ENCODE peak calls at places on chromosomes 6 and 20, in nine cellular contexts. One of them, this sample, is unnamed.

GRCh38 chr6:157143171-157143884 is 180.0 kb downstream of the TMEM242 start:
- DNase-seq in Panc1: no peak
- DNase-seq in SK-N-SH: peak
- DNase-seq in HepG2: no peak
- DNase-seq in HL-60: no peak
- DNase-seq in K562: no peak
- DNase-seq in A549: no peak
- DNase-seq in GM23338: no peak
- DNase-seq in GM12878: no peak
- DNase-seq in this sample: no peak

GRCh38 chr20:4217349-4217761 is 202.0 kb upstream of the RNF24 start:
- DNase-seq in A549: peak
- DNase-seq in K562: no peak
- DNase-seq in HL-60: no peak
- DNase-seq in GM23338: peak
- DNase-seq in HepG2: peak
- DNase-seq in GM12878: no peak
- DNase-seq in Panc1: no peak
- DNase-seq in SK-N-SH: no peak
- DNase-seq in this sample: no peak

GRCh38 chr20:45993197-45993951 is 15.3 kb upstream of the MMP9 start:
- DNase-seq in A549: peak
- DNase-seq in SK-N-SH: peak
- DNase-seq in Panc1: no peak
- DNase-seq in HepG2: peak
- DNase-seq in GM12878: no peak
- DNase-seq in K562: no peak
- DNase-seq in HL-60: peak
- DNase-seq in GM23338: peak
- DNase-seq in this sample: peak

GRCh38 chr6:7169296-7169721 is 61.5 kb downstream of the RREB1 start:
- DNase-seq in HepG2: no peak
- DNase-seq in GM12878: no peak
- DNase-seq in GM23338: no peak
- DNase-seq in SK-N-SH: no peak
- DNase-seq in HL-60: peak
- DNase-seq in A549: no peak
- DNase-seq in K562: no peak
- DNase-seq in Panc1: no peak
- DNase-seq in this sample: no peak

GRCh38 chr6:23410439-23410838 is 715.6 kb upstream of the NRSN1 start:
- DNase-seq in GM12878: no peak
- DNase-seq in Panc1: no peak
- DNase-seq in SK-N-SH: no peak
- DNase-seq in GM23338: no peak
- DNase-seq in HepG2: no peak
- DNase-seq in A549: no peak
- DNase-seq in K562: no peak
- DNase-seq in HL-60: no peak
- DNase-seq in this sample: no peak

GRCh38 chr6:133894795-133895401 is 6.0 kb downstream of the TCF21 start:
- DNase-seq in GM12878: no peak
- DNase-seq in HepG2: no peak
- DNase-seq in HL-60: no peak
- DNase-seq in Panc1: no peak
- DNase-seq in K562: no peak
- DNase-seq in SK-N-SH: no peak
- DNase-seq in GM23338: no peak
- DNase-seq in A549: peak
- DNase-seq in this sample: no peak

GRCh38 chr6:26597821-26598220 is 1.1 kb downstream of the ABT1 start:
- DNase-seq in GM12878: no peak
- DNase-seq in SK-N-SH: no peak
- DNase-seq in HepG2: no peak
- DNase-seq in Panc1: no peak
- DNase-seq in GM23338: no peak
- DNase-seq in K562: peak
- DNase-seq in A549: no peak
- DNase-seq in HL-60: no peak
- DNase-seq in this sample: no peak

GRCh38 chr6:2197177-2197671 is 48.2 kb downstream of the GMDS start:
- DNase-seq in HepG2: no peak
- DNase-seq in GM12878: no peak
- DNase-seq in HL-60: no peak
- DNase-seq in GM23338: no peak
- DNase-seq in A549: no peak
- DNase-seq in Panc1: no peak
- DNase-seq in SK-N-SH: no peak
- DNase-seq in K562: no peak
- DNase-seq in this sample: peak

GRCh38 chr6:152124432-152125074 is 317.1 kb downstream of the ESR1 start:
- DNase-seq in GM23338: peak
- DNase-seq in K562: peak
- DNase-seq in SK-N-SH: peak
- DNase-seq in Panc1: peak
- DNase-seq in HepG2: peak
- DNase-seq in GM12878: no peak
- DNase-seq in HL-60: no peak
- DNase-seq in A549: peak
- DNase-seq in this sample: peak

GRCh38 chr20:39700527-39700926 is 738.4 kb downstream of the DHX35 start:
- DNase-seq in Panc1: no peak
- DNase-seq in K562: no peak
- DNase-seq in A549: no peak
- DNase-seq in HepG2: no peak
- DNase-seq in HL-60: no peak
- DNase-seq in GM12878: no peak
- DNase-seq in SK-N-SH: no peak
- DNase-seq in GM23338: no peak
- DNase-seq in this sample: no peak

GRCh38 chr6:22149501-22150490 is 147.0 kb downstream of the PRL start:
- DNase-seq in HepG2: no peak
- DNase-seq in GM12878: no peak
- DNase-seq in A549: no peak
- DNase-seq in GM23338: no peak
- DNase-seq in Panc1: no peak
- DNase-seq in SK-N-SH: peak
- DNase-seq in K562: no peak
- DNase-seq in HL-60: no peak
- DNase-seq in this sample: no peak

GRCh38 chr6:133546098-133546497 is 304.9 kb downstream of the EYA4 start:
- DNase-seq in A549: no peak
- DNase-seq in SK-N-SH: no peak
- DNase-seq in HepG2: no peak
- DNase-seq in GM12878: no peak
- DNase-seq in K562: no peak
- DNase-seq in GM23338: no peak
- DNase-seq in HL-60: no peak
- DNase-seq in Panc1: no peak
- DNase-seq in this sample: no peak

DNA sequence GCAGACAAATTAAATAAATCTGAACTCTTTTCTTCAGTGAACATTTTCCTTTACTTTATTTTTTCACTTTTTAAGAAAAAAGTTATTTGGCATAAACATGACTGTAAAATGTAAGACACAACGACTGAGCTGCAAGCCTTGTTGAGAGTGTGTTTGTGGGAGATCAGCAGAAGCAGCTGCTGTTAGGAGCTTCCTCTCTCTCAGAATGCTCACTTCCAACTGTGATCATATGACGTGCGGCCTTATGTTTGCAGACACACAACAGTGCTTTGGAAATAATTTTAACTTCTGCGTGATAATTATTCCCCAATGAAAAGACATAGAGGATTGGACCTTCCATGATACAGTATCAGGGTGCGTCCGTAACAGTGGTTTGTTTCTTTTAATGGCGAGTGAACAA is 104.0 kb downstream of the ARHGAP18 start:
- DNase-seq in HL-60: no peak
- DNase-seq in GM23338: no peak
- DNase-seq in Panc1: no peak
- DNase-seq in K562: no peak
- DNase-seq in GM12878: no peak
- DNase-seq in HepG2: no peak
- DNase-seq in SK-N-SH: no peak
- DNase-seq in A549: no peak
- DNase-seq in this sample: no peak
- H3K27ac ChIP-seq in HL-60: no peak
- H3K27ac ChIP-seq in GM23338: no peak
- H3K27ac ChIP-seq in Panc1: no peak
- H3K27ac ChIP-seq in K562: no peak
- H3K27ac ChIP-seq in GM12878: peak
- H3K27ac ChIP-seq in HepG2: no peak
- H3K27ac ChIP-seq in SK-N-SH: peak
- H3K27ac ChIP-seq in A549: no peak
- H3K27ac ChIP-seq in this sample: no peak

DNA sequence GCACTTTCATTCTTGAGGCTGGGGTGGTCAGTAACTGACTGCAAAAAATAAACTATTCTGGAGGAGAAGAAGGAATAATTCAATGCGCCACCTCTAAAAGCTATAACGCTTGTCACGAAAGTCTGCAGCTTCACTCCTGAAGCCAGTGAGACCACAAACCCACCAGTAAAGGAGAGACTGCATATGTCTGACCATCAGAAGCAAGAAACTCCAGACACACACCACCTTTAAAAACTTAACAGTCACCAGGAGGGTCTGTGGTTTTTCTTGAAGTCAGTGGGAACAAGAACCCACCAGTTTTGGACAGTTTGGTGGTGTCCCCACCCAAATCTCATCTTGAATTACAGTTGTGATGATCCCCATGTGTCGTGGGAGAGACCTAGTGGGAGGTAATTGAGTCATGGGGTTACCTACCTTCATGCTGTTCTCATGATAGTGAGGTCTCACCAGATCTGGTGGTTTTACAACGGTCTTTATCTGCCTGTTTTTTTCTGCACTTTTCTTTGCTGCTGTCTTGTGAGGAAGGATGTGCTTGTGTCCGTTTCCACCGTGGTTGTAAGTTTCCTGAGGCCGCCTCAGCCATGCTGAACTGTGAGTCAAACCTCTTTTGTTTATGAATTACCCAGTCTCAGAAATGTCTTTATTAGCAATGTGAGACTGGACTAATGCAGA is 6.3 kb upstream of the RANBP9 start:
- DNase-seq in K562: no peak
- DNase-seq in SK-N-SH: no peak
- DNase-seq in A549: no peak
- DNase-seq in GM12878: no peak
- DNase-seq in HL-60: no peak
- DNase-seq in HepG2: no peak
- DNase-seq in GM23338: no peak
- DNase-seq in Panc1: no peak
- DNase-seq in this sample: no peak
- TF ChIP-seq REST in K562: no peak
- TF ChIP-seq REST in SK-N-SH: no peak
- TF ChIP-seq REST in A549: no peak
- TF ChIP-seq REST in GM12878: no peak
- TF ChIP-seq REST in HL-60: no peak
- TF ChIP-seq REST in HepG2: no peak
- TF ChIP-seq REST in GM23338: no peak
- TF ChIP-seq REST in Panc1: no peak
- TF ChIP-seq REST in this sample: no peak

GRCh38 chr6:143426025-143426424 is 24.5 kb downstream of the ADAT2 start:
- DNase-seq in GM23338: no peak
- DNase-seq in A549: no peak
- DNase-seq in SK-N-SH: no peak
- DNase-seq in HL-60: no peak
- DNase-seq in K562: no peak
- DNase-seq in Panc1: no peak
- DNase-seq in HepG2: no peak
- DNase-seq in GM12878: no peak
- DNase-seq in this sample: no peak

GRCh38 chr6:143431226-143431625 is 19.3 kb downstream of the ADAT2 start:
- DNase-seq in Panc1: no peak
- DNase-seq in K562: no peak
- DNase-seq in SK-N-SH: no peak
- DNase-seq in GM12878: no peak
- DNase-seq in HepG2: no peak
- DNase-seq in GM23338: no peak
- DNase-seq in HL-60: no peak
- DNase-seq in A549: no peak
- DNase-seq in this sample: no peak

GRCh38 chr6:143429970-143430369 is 20.5 kb downstream of the ADAT2 start:
- DNase-seq in K562: no peak
- DNase-seq in GM23338: no peak
- DNase-seq in GM12878: no peak
- DNase-seq in SK-N-SH: no peak
- DNase-seq in Panc1: no peak
- DNase-seq in A549: no peak
- DNase-seq in HL-60: no peak
- DNase-seq in HepG2: no peak
- DNase-seq in this sample: no peak

GRCh38 chr6:143432588-143432987 is 17.9 kb downstream of the ADAT2 start:
- DNase-seq in K562: no peak
- DNase-seq in GM12878: no peak
- DNase-seq in HepG2: peak
- DNase-seq in GM23338: no peak
- DNase-seq in A549: no peak
- DNase-seq in SK-N-SH: no peak
- DNase-seq in HL-60: no peak
- DNase-seq in Panc1: no peak
- DNase-seq in this sample: no peak

DNA sequence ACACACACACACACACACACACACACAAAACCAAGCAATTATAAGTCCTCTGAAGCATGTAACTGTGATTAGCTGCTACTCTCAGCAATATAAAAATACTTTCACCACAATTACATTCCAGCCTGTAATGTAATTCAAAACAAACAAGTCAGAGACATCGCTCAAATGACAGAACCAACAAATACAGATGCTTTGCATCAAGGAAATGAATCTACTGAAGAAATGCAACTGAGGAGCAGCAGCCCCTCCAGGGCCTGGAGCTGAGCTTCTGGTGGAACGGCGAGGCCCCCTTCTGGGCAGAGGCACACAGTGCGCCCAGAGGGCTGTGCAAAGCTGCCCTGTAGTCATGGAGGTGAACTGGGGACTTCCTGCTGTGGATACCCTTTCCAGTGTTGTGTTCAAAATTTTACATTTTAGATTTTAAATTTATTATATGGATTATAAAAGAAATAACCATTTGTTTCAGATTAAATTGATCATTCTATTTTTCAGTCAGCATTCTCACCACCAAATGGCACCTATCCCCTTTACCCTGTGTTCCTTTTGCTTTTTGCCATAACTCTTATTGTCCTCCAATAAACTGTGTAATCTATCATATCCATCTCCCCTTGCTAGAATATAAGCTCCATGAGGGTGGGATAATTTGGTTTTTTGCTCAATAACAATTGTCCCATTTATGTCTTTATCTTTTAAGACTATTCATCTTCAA is 23.2 kb downstream of the ADAT2 start:
- DNase-seq in HepG2: peak
- DNase-seq in SK-N-SH: peak
- DNase-seq in GM23338: peak
- DNase-seq in HL-60: no peak
- DNase-seq in A549: peak
- DNase-seq in K562: peak
- DNase-seq in GM12878: no peak
- DNase-seq in Panc1: peak
- DNase-seq in this sample: no peak
- H3K27ac ChIP-seq in HepG2: no peak
- H3K27ac ChIP-seq in SK-N-SH: no peak
- H3K27ac ChIP-seq in GM23338: no peak
- H3K27ac ChIP-seq in HL-60: no peak
- H3K27ac ChIP-seq in A549: no peak
- H3K27ac ChIP-seq in K562: no peak
- H3K27ac ChIP-seq in GM12878: no peak
- H3K27ac ChIP-seq in Panc1: no peak
- H3K27ac ChIP-seq in this sample: no peak

GRCh38 chr6:32153835-32154513 is at the start of gene PPT2:
- DNase-seq in A549: peak
- DNase-seq in HepG2: peak
- DNase-seq in HL-60: peak
- DNase-seq in SK-N-SH: peak
- DNase-seq in K562: peak
- DNase-seq in GM23338: peak
- DNase-seq in Panc1: peak
- DNase-seq in GM12878: no peak
- DNase-seq in this sample: peak
- TF ChIP-seq REST in A549: no peak
- TF ChIP-seq REST in HepG2: no peak
- TF ChIP-seq REST in HL-60: no peak
- TF ChIP-seq REST in SK-N-SH: no peak
- TF ChIP-seq REST in K562: peak
- TF ChIP-seq REST in GM23338: no peak
- TF ChIP-seq REST in Panc1: no peak
- TF ChIP-seq REST in GM12878: no peak
- TF ChIP-seq REST in this sample: no peak